ENCODE peak calls at places on chromosomes 2 and 18, in ten cellular contexts. B is right lobe of liver; I is NCI-H1930; H is GM13977; Z is activated naive CD8-positive, alpha-beta T cell treated with anti-CD3 and anti-CD28 coated beads, Interleukin-2, amount 50 U/mL, for 24 hours; G is NCI-H2081; Y is pulmonary artery endothelial cell; A is activated naive CD4-positive, alpha-beta T cell treated with anti-CD3 and anti-CD28 coated beads, Interleukin-2, amount 10 ng/mL, durations not matched to agents 7 days and 5 days; W is neuronal stem cell; X is progenitor cell of endocrine pancreas. O is an unnamed sample.

GRCh38 chr2:173630425-173631122 is 275.9 kb downstream of the CDCA7 start:
- DNase-seq in B (no peak), I (no peak), H (no peak), Z (no peak), G (no peak), Y (no peak), A (no peak), W (no peak), X (no peak), O (no peak)

GRCh38 chr2:119293254-119293653 is 69.6 kb downstream of the STEAP3 start:
- DNase-seq in B (no peak), I (no peak), H (no peak), Z (no peak), G (no peak), Y (no peak), A (no peak), W (no peak), X (no peak), O (no peak)

GRCh38 chr2:8505311-8505920 is 176.4 kb upstream of the ID2 start:
- DNase-seq in B (no peak), I (no peak), H (no peak), Z (no peak), G (no peak), Y (no peak), A (no peak), W (peak), X (no peak), O (no peak)

GRCh38 chr2:48043746-48044145 is 137.4 kb upstream of the FBXO11 start:
- DNase-seq in B (no peak), I (no peak), H (no peak), Z (no peak), G (no peak), Y (no peak), A (no peak), W (no peak), X (no peak), O (no peak)

GRCh38 chr18:62384610-62385097 is 59.5 kb downstream of the TNFRSF11A start:
- DNase-seq in B (no peak), I (no peak), H (no peak), Z (no peak), G (no peak), Y (no peak), A (no peak), W (no peak), X (peak), O (no peak)

GRCh38 chr2:227479865-227480475 is 8.0 kb downstream of the AGFG1 start:
- DNase-seq in B (no peak), I (no peak), H (no peak), Z (no peak), G (no peak), Y (no peak), A (no peak), W (no peak), X (no peak), O (no peak)

GRCh38 chr2:235472443-235472842 is 21.4 kb upstream of the AGAP1 start:
- DNase-seq in B (no peak), I (no peak), H (no peak), Z (no peak), G (no peak), Y (no peak), A (no peak), W (no peak), X (no peak), O (no peak)

GRCh38 chr18:22420649-22421048 is 2.9 kb upstream of the CTAGE1 start:
- DNase-seq in B (no peak), I (no peak), H (no peak), Z (no peak), G (no peak), Y (no peak), A (no peak), W (no peak), X (no peak), O (no peak)

GRCh38 chr2:205510345-205510744 is 172.0 kb upstream of the NRP2 start:
- DNase-seq in B (no peak), I (no peak), H (no peak), Z (no peak), G (no peak), Y (no peak), A (no peak), W (no peak), X (no peak), O (no peak)

GRCh38 chr2:241730679-241731293 is 3.6 kb upstream of the D2HGDH start:
- DNase-seq in B (no peak), I (no peak), H (no peak), Z (peak), G (no peak), Y (no peak), A (no peak), W (no peak), X (no peak), O (no peak)

GRCh38 chr2:233124449-233125080 is 64.4 kb downstream of the INPP5D start:
- DNase-seq in B (no peak), I (no peak), H (peak), Z (no peak), G (no peak), Y (no peak), A (no peak), W (no peak), X (no peak), O (no peak)

GRCh38 chr2:197707316-197708213 is 2.4 kb downstream of the MARS2 start:
- DNase-seq in B (no peak), I (no peak), H (peak), Z (no peak), G (no peak), Y (no peak), A (no peak), W (no peak), X (no peak), O (no peak)

GRCh38 chr2:29262681-29263260 is 147.6 kb downstream of the CLIP4 start:
- DNase-seq in B (no peak), I (no peak), H (no peak), Z (no peak), G (peak), Y (no peak), A (no peak), W (no peak), X (no peak), O (no peak)

GRCh38 chr2:42510191-42510929 is 16.6 kb upstream of the KCNG3 start:
- DNase-seq in B (no peak), I (no peak), H (no peak), Z (no peak), G (no peak), Y (no peak), A (no peak), W (no peak), X (no peak), O (no peak)

GRCh38 chr2:136539355-136539754 is 226.0 kb upstream of the THSD7B start:
- DNase-seq in B (no peak), I (no peak), H (no peak), Z (no peak), G (no peak), Y (no peak), A (no peak), W (no peak), X (no peak), O (no peak)

GRCh38 chr18:62494764-62495163 is 28.1 kb upstream of the ZCCHC2 start:
- DNase-seq in B (no peak), I (no peak), H (no peak), Z (no peak), G (no peak), Y (no peak), A (no peak), W (no peak), X (no peak), O (no peak)

GRCh38 chr2:73135236-73135635 is 22.5 kb upstream of the RAB11FIP5 start:
- DNase-seq in B (no peak), I (no peak), H (no peak), Z (no peak), G (no peak), Y (no peak), A (no peak), W (no peak), X (no peak), O (no peak)